ENCODE peak calls at places on chromosome 4, in four cellular contexts. P is lower leg skin, W is EL, Y is midbrain. G is an unnamed sample.

GRCh38 chr4:57504139-57504538 is 394.0 kb upstream of the IGFBP7 start:
- DNase-seq in P (no peak), W (no peak), Y (no peak), G (no peak)

GRCh38 chr4:54254116-54254914 is 25.2 kb downstream of the PDGFRA start:
- DNase-seq in P (no peak), W (no peak), Y (no peak), G (no peak)

GRCh38 chr4:8276358-8277240 is 7.0 kb downstream of the HTRA3 start:
- DNase-seq in P (no peak), W (no peak), Y (no peak), G (no peak)

GRCh38 chr4:8310306-8310705 is 40.8 kb downstream of the HTRA3 start:
- DNase-seq in P (no peak), W (no peak), Y (no peak), G (no peak)

GRCh38 chr4:80463509-80463908 is 128.0 kb downstream of the CFAP299 start:
- DNase-seq in P (no peak), W (no peak), Y (no peak), G (no peak)

GRCh38 chr4:164251257-164251656 is 502.7 kb upstream of the SMIM31 start:
- DNase-seq in P (no peak), W (no peak), Y (peak), G (no peak)

GRCh38 chr4:153497988-153498967 is 32.1 kb downstream of the TMEM131L start:
- DNase-seq in P (no peak), W (peak), Y (no peak), G (no peak)

GRCh38 chr4:29566371-29566770 is 1153.8 kb upstream of the PCDH7 start:
- DNase-seq in P (no peak), W (no peak), Y (no peak), G (no peak)

GRCh38 chr4:3439391-3439790 is 2.4 kb upstream of the HGFAC start:
- DNase-seq in P (no peak), W (no peak), Y (no peak), G (no peak)

GRCh38 chr4:2298548-2298991 is 36.7 kb upstream of the MXD4 start:
- DNase-seq in P (no peak), W (no peak), Y (no peak), G (no peak)

GRCh38 chr4:174474457-174475075 is 47.7 kb downstream of the HPGD start:
- DNase-seq in P (no peak), W (no peak), Y (no peak), G (no peak)

GRCh38 chr4:164438321-164438720 is 315.6 kb upstream of the SMIM31 start:
- DNase-seq in P (no peak), W (no peak), Y (no peak), G (no peak)

GRCh38 chr4:153794001-153794400 is 5.1 kb upstream of the SFRP2 start:
- DNase-seq in P (no peak), W (no peak), Y (no peak), G (no peak)

GRCh38 chr4:165343353-165344191 is 16.1 kb downstream of the MSMO1 start:
- DNase-seq in P (no peak), W (no peak), Y (peak), G (no peak)

G was measured in thoracic aorta.